ENCODE peak calls at places on chromosomes 4 and X, in five cellular contexts. One of them, this sample, is unnamed.

GRCh38 chr4:82230310-82230709 is 143.5 kb downstream of the HNRNPD start:
- DNase-seq in NT2/D1: no peak
- DNase-seq in upper lobe of right lung: no peak
- DNase-seq in suprapubic skin: no peak
- DNase-seq in GM12865: no peak
- DNase-seq in this sample: no peak

GRCh38 chr4:91840359-91840758 is 463.4 kb upstream of the GRID2 start:
- DNase-seq in NT2/D1: no peak
- DNase-seq in upper lobe of right lung: no peak
- DNase-seq in suprapubic skin: no peak
- DNase-seq in GM12865: no peak
- DNase-seq in this sample: no peak

GRCh38 chr4:112327950-112328349 is 30.8 kb downstream of the ALPK1 start:
- DNase-seq in NT2/D1: no peak
- DNase-seq in upper lobe of right lung: no peak
- DNase-seq in suprapubic skin: no peak
- DNase-seq in GM12865: peak
- DNase-seq in this sample: no peak

GRCh38 chr4:83171640-83172039 is 57.1 kb upstream of the PLAC8 start:
- DNase-seq in NT2/D1: no peak
- DNase-seq in upper lobe of right lung: no peak
- DNase-seq in suprapubic skin: no peak
- DNase-seq in GM12865: no peak
- DNase-seq in this sample: no peak

GRCh38 chr4:78061939-78062603 is 4.9 kb downstream of the FRAS1 start:
- DNase-seq in NT2/D1: no peak
- DNase-seq in upper lobe of right lung: no peak
- DNase-seq in suprapubic skin: no peak
- DNase-seq in GM12865: no peak
- DNase-seq in this sample: no peak

GRCh38 chr4:112007361-112007760 is 137.9 kb upstream of the FAM241A start:
- DNase-seq in NT2/D1: no peak
- DNase-seq in upper lobe of right lung: no peak
- DNase-seq in suprapubic skin: no peak
- DNase-seq in GM12865: no peak
- DNase-seq in this sample: no peak

GRCh38 chrX:115665122-115665521 is 104.1 kb downstream of the PLS3 start:
- DNase-seq in NT2/D1: no peak
- DNase-seq in upper lobe of right lung: no peak
- DNase-seq in suprapubic skin: no peak
- DNase-seq in GM12865: no peak
- DNase-seq in this sample: no peak

GRCh38 chr4:88247148-88247547 is 37.2 kb downstream of the PPM1K start:
- DNase-seq in NT2/D1: no peak
- DNase-seq in upper lobe of right lung: no peak
- DNase-seq in suprapubic skin: no peak
- DNase-seq in GM12865: no peak
- DNase-seq in this sample: no peak

GRCh38 chr4:94411296-94411695 is 40.4 kb upstream of the PDLIM5 start:
- DNase-seq in NT2/D1: no peak
- DNase-seq in upper lobe of right lung: no peak
- DNase-seq in suprapubic skin: no peak
- DNase-seq in GM12865: no peak
- DNase-seq in this sample: no peak
- H3K4me3 ChIP-seq in NT2/D1: no peak
- H3K4me3 ChIP-seq in upper lobe of right lung: no peak
- H3K4me3 ChIP-seq in suprapubic skin: no peak
- H3K4me3 ChIP-seq in GM12865: no peak
- H3K4me3 ChIP-seq in this sample: no peak

GRCh38 chrX:13008189-13008533 is 33.3 kb downstream of the TMSB4X start:
- DNase-seq in NT2/D1: no peak
- DNase-seq in upper lobe of right lung: no peak
- DNase-seq in suprapubic skin: no peak
- DNase-seq in GM12865: peak
- DNase-seq in this sample: no peak

GRCh38 chrX:13007519-13008188 is 32.7 kb downstream of the TMSB4X start:
- DNase-seq in NT2/D1: no peak
- DNase-seq in upper lobe of right lung: no peak
- DNase-seq in suprapubic skin: no peak
- DNase-seq in GM12865: peak
- DNase-seq in this sample: no peak

GRCh38 chrX:13008851-13009250 is 33.9 kb downstream of the TMSB4X start:
- DNase-seq in NT2/D1: no peak
- DNase-seq in upper lobe of right lung: no peak
- DNase-seq in suprapubic skin: no peak
- DNase-seq in GM12865: no peak
- DNase-seq in this sample: no peak

GRCh38 chrX:13009256-13009655 is 34.3 kb downstream of the TMSB4X start:
- DNase-seq in NT2/D1: no peak
- DNase-seq in upper lobe of right lung: peak
- DNase-seq in suprapubic skin: no peak
- DNase-seq in GM12865: no peak
- DNase-seq in this sample: no peak

DNA sequence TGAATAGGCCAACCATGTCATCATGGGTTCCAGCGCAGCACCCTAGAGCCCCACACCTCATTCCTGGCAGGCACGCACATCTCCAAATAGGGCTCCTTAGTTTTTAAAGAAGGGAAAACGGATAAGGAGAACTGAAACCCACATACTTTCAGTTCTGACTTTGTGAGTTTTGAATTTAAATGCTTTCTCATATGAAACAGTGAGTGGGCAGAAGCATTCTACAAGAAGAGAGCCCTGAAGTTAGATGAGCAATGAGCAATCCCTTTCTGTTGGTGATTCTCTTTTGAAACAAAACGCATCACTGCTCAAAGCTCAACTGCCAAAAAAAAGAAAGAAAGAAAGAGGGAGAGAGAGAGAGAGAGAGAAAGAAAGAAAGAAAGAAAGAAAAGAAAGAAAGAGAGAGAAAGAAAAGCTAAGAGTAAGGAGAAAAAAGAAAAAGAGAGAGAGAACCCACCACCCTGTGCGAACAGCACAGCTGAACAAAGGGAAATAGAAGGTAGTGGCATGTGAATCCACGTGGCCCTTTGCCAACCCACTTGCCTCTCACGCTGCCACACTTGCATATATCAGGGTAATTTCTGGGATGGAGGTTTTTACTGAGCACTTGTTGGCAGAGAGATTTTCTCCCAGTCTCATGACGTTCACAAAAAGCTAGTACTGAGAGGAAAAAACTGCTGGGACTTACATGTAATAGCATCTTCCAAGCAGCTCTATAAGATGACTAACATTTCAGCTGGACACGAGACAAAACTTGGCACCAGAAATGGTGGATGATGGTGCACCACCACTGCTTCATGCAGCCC is 31.0 kb downstream of the TMSB4X start:
- DNase-seq in NT2/D1: no peak
- DNase-seq in upper lobe of right lung: no peak
- DNase-seq in suprapubic skin: no peak
- DNase-seq in GM12865: peak
- DNase-seq in this sample: no peak
- H3K4me3 ChIP-seq in NT2/D1: no peak
- H3K4me3 ChIP-seq in upper lobe of right lung: no peak
- H3K4me3 ChIP-seq in suprapubic skin: no peak
- H3K4me3 ChIP-seq in GM12865: peak
- H3K4me3 ChIP-seq in this sample: no peak

GRCh38 chrX:67619253-67619652 is 75.4 kb downstream of the AR start:
- DNase-seq in NT2/D1: no peak
- DNase-seq in upper lobe of right lung: no peak
- DNase-seq in suprapubic skin: no peak
- DNase-seq in GM12865: peak
- DNase-seq in this sample: no peak
- H3K4me3 ChIP-seq in NT2/D1: no peak
- H3K4me3 ChIP-seq in upper lobe of right lung: no peak
- H3K4me3 ChIP-seq in suprapubic skin: no peak
- H3K4me3 ChIP-seq in GM12865: no peak
- H3K4me3 ChIP-seq in this sample: no peak

GRCh38 chr4:165542476-165542875 is 163.7 kb downstream of the CPE start:
- DNase-seq in NT2/D1: no peak
- DNase-seq in upper lobe of right lung: no peak
- DNase-seq in suprapubic skin: no peak
- DNase-seq in GM12865: no peak
- DNase-seq in this sample: no peak
- H3K4me3 ChIP-seq in NT2/D1: no peak
- H3K4me3 ChIP-seq in upper lobe of right lung: no peak
- H3K4me3 ChIP-seq in suprapubic skin: no peak
- H3K4me3 ChIP-seq in GM12865: no peak
- H3K4me3 ChIP-seq in this sample: no peak

GRCh38 chr4:38704755-38705154 is 40.8 kb downstream of the KLF3 start:
- DNase-seq in NT2/D1: no peak
- DNase-seq in upper lobe of right lung: no peak
- DNase-seq in suprapubic skin: no peak
- DNase-seq in GM12865: no peak
- DNase-seq in this sample: no peak
- H3K4me3 ChIP-seq in NT2/D1: no peak
- H3K4me3 ChIP-seq in upper lobe of right lung: no peak
- H3K4me3 ChIP-seq in suprapubic skin: no peak
- H3K4me3 ChIP-seq in GM12865: no peak
- H3K4me3 ChIP-seq in this sample: no peak